ENCODE peak calls at places on chromosomes 4 and X, in five cellular contexts. X, G, W, A and S are unnamed samples.

GRCh38 chr4:39464886-39465501 is 6.1 kb downstream of the LIAS start:
- DNase-seq in A (no peak), G (no peak), X (no peak), W (no peak), S (no peak)

GRCh38 chr4:133154725-133155124 is 5.6 kb downstream of the PCDH10 start:
- DNase-seq in G (no peak), X (no peak), A (no peak), W (no peak), S (peak)

GRCh38 chr4:99966692-99967091 is 16.6 kb upstream of the H2AZ1 start:
- DNase-seq in G (no peak), A (no peak), W (no peak), X (no peak), S (no peak)

GRCh38 chr4:26884486-26884988 is 23.9 kb downstream of the STIM2 start:
- DNase-seq in X (no peak), W (peak), A (no peak), G (no peak), S (no peak)

GRCh38 chr4:114466299-114466698 is 132.3 kb upstream of the UGT8 start:
- DNase-seq in G (no peak), A (no peak), X (no peak), W (no peak), S (no peak)

GRCh38 chr4:118338981-118339765 is 13.6 kb downstream of the PRSS12 start:
- DNase-seq in A (no peak), W (no peak), X (no peak), G (no peak), S (no peak)

GRCh38 chr4:82898322-82899243 is 2.0 kb upstream of the THAP9 start:
- DNase-seq in W (peak), G (peak), A (no peak), X (no peak), S (no peak)

GRCh38 chr4:156805696-156806095 is 165.9 kb downstream of the PDGFC start:
- DNase-seq in X (no peak), A (no peak), G (no peak), W (no peak), S (no peak)

GRCh38 chrX:19566359-19567141 is 51.2 kb upstream of the MAP3K15 start:
- DNase-seq in X (no peak), A (no peak), G (no peak), W (peak), S (no peak)

GRCh38 chr4:88582493-88582892 is 9.8 kb upstream of the HERC3 start:
- DNase-seq in W (no peak), G (no peak), X (no peak), A (no peak), S (no peak)

GRCh38 chr4:110163327-110164070 is 34.9 kb downstream of the ELOVL6 start:
- DNase-seq in W (no peak), A (no peak), X (no peak), G (no peak), S (no peak)

GRCh38 chr4:159296061-159296460 is 193.2 kb downstream of the RAPGEF2 start:
- DNase-seq in G (no peak), X (no peak), W (no peak), A (no peak), S (no peak)

GRCh38 chr4:509374-509676 is 10.3 kb downstream of the PIGG start:
- DNase-seq in A (no peak), W (no peak), X (no peak), G (no peak), S (no peak)

GRCh38 chr4:174265917-174266316 is 17.6 kb downstream of the FBXO8 start:
- DNase-seq in X (no peak), W (no peak), G (no peak), A (no peak), S (no peak)